ENCODE peak calls at places on chromosomes 7 and 10, in five cellular contexts. Y is OCI-LY7, V is colonic mucosa, X is fibroblast of mammary gland, K is vagina. M is an unnamed sample.

GRCh38 chr7:157502701-157503111 is 165.9 kb downstream of the DNAJB6 start:
- DNase-seq in Y (no peak), V (no peak), X (peak; percentile 19), K (no peak), M (peak; percentile 13)

GRCh38 chr10:130954326-130954905 is 357.1 kb downstream of the TCERG1L start:
- DNase-seq in Y (no peak), V (no peak), X (no peak), K (peak; percentile 91), M (no peak)

GRCh38 chr10:75165684-75166622 is 44.6 kb upstream of the VDAC2 start:
- DNase-seq in Y (peak; percentile 43), V (no peak), X (no peak), K (no peak), M (peak; percentile 42)

GRCh38 chr10:123999261-123999660 is 94.1 kb downstream of the CHST15 start:
- DNase-seq in Y (peak; percentile 22), V (no peak), X (no peak), K (peak; percentile 84), M (no peak)

GRCh38 chr7:47255441-47255840 is 326.5 kb downstream of the TNS3 start:
- DNase-seq in Y (no peak), V (no peak), X (peak; percentile 39), K (no peak), M (no peak)

GRCh38 chr10:3480281-3480999 is 304.6 kb downstream of the KLF6 start:
- DNase-seq in Y (no peak), V (no peak), X (no peak), K (peak; percentile 94), M (no peak)

GRCh38 chr10:86376403-86376802 is 9.8 kb upstream of the GRID1 start:
- DNase-seq in Y (no peak), V (peak; percentile 10), X (no peak), K (peak; percentile 82), M (no peak)

GRCh38 chr10:116113721-116114501 is 159.1 kb downstream of the GFRA1 start:
- DNase-seq in Y (no peak), V (no peak), X (peak; percentile 78), K (peak; percentile 77), M (peak; percentile 2)

GRCh38 chr7:92833024-92833765 is 3.2 kb downstream of the CDK6 start:
- DNase-seq in Y (peak; percentile 93), V (peak; percentile 94), X (peak; percentile 78), K (no peak), M (peak; percentile 86)

DNA sequence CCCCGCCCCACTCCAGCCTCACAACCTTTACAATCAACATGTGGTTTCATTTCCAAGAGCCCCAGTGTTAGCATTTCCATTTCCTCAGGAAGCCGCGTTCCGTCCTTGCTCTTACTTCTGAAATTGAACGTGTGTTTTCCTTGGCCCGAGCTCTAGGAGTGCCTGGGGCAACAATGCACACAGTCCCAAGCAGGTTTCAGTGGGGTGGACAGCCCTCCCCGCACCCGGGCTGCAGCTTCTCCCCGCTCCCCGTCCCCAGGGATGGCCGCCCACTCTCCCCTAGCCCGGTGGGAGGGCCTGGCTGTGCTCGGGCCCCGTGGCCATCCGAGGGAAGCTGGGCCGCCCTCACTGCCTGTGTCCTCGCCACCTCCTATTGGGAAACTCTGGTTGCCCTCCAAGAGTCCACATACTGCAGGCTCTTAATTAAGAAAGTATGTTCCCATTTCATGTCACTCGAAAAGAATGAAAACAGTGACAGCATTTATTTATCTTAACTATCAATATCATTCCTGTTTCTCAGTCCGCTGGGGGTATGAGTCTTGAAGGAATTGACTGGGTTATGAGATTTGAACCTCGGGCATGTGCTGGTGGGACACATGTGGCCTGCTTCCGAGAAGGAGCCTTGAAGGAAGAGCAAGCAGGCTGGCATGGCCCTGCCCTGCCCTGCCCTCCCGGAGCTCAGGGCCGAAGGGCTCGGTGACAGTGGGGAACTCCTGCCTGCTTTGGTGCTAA is 163.8 kb downstream of the GRK5 start:
- DNase-seq in Y (no peak), V (no peak), X (peak; percentile 95), K (no peak), M (peak; percentile 89)
- H3K4me3 ChIP-seq in Y (no peak overlapping the region), V (no peak overlapping the region), X (no peak overlapping the region), K (no peak overlapping the region), M (no peak overlapping the region)

DNA sequence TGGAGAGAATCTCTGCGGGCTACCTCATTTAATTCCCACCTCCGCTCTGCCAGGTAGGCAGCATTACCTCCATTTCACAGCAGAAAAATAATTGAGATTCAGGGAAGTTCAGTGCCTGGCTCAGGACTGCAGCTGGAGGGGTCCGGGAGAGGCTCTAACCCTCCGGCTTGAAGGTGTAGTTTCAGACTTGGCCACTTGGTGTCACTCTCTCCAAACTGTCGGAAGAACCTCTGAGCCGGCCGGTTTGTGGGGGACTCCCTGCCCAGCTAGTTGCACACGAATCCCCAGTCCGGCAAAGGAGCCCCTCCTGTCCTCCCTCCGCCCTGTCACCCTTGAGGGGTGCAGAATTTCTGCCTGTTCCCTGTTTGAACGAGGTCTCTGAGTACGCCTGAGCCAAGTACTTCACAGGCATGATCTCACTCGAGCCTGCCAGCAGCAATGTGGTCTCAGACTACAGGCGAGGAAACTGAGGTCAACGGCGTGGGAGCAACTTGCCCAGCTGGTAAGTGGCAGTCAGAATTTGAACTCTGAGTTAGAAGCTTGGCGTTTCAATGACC is 144.7 kb upstream of the ZNF716 start:
- DNase-seq in Y (peak; percentile 1), V (no peak), X (no peak), K (no peak), M (no peak)
- TF ChIP-seq CTCF in Y (peak; percentile 71), V (no peak), X (no peak), K (no peak), M (peak; percentile 7)

GRCh38 chr7:95592570-95592969 is 3.7 kb downstream of the PDK4 start:
- DNase-seq in Y (no peak), V (no peak), X (no peak), K (no peak), M (no peak)
- H3K4me3 ChIP-seq in Y (no peak overlapping the region), V (no peak overlapping the region), X (no peak overlapping the region), K (peak overlapping the region; percentile 75), M (no peak overlapping the region)

GRCh38 chr10:13709931-13710690 is 123.3 kb downstream of the PRPF18 start:
- DNase-seq in Y (no peak), V (no peak), X (peak; percentile 49), K (no peak), M (peak; percentile 56)

GRCh38 chr10:13706175-13706574 is 119.4 kb downstream of the PRPF18 start:
- DNase-seq in Y (no peak), V (no peak), X (no peak), K (no peak), M (no peak)

GRCh38 chr10:13706604-13707003 is 119.8 kb downstream of the PRPF18 start:
- DNase-seq in Y (no peak), V (peak; percentile 46), X (no peak), K (no peak), M (no peak)

GRCh38 chr10:13707156-13707881 is 120.6 kb downstream of the PRPF18 start:
- DNase-seq in Y (no peak), V (peak; percentile 81), X (peak; percentile 95), K (no peak), M (peak; percentile 96)

GRCh38 chr10:13708256-13708990 is 121.7 kb downstream of the PRPF18 start:
- DNase-seq in Y (no peak), V (no peak), X (no peak), K (no peak), M (no peak)
- TF ChIP-seq CTCF in Y (no peak), V (no peak), X (no peak), K (no peak), M (no peak)

GRCh38 chr7:143383642-143383957 is 2.5 kb downstream of the ZYX start:
- DNase-seq in Y (no peak), V (no peak), X (peak; percentile 32), K (no peak), M (no peak)
- H3K4me3 ChIP-seq in Y (no peak overlapping the region), V (peak overlapping the region; percentile 89), X (peak overlapping the region; percentile 93), K (peak overlapping the region; percentile 99), M (peak overlapping the region; percentile 86)

DNA sequence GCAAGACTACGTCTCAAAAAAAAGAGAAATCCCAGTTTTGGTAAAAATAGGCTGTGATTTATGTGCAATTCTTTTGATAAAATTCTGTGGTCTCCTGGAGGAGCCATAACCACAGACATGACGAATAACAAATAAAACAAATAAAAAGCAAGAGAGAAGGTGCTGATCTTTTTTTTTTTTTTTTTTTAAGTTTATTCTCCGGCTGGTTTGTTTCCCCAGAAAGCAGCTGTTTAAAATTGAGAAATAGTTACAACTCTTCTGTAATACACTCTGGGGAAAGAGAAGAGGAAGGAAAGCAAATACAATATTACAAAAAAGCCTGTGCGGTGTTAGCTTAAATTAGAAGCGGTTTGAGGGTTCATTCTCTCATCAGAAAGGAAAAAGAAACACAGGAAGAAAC is 40.8 kb upstream of the WAC start:
- DNase-seq in Y (no peak), V (no peak), X (no peak), K (no peak), M (no peak)
- TF ChIP-seq CTCF in Y (no peak), V (no peak), X (no peak), K (no peak), M (no peak)

GRCh38 chr7:84492128-84492527 is 297.5 kb upstream of the SEMA3A start:
- DNase-seq in Y (no peak), V (no peak), X (no peak), K (no peak), M (no peak)

GRCh38 chr7:84492565-84493034 is 298.0 kb upstream of the SEMA3A start:
- DNase-seq in Y (no peak), V (no peak), X (peak; percentile 69), K (no peak), M (no peak)

GRCh38 chr7:84490661-84491060 is 296.1 kb upstream of the SEMA3A start:
- DNase-seq in Y (no peak), V (no peak), X (peak; percentile 23), K (no peak), M (peak; percentile 38)
- H3K4me3 ChIP-seq in Y (no peak overlapping the region), V (no peak overlapping the region), X (no peak overlapping the region), K (no peak overlapping the region), M (no peak overlapping the region)